ENCODE peak calls at places on chromosomes 1 and 21, in eight cellular contexts. N is activated T-cell treated with anti-CD3 and anti-CD28 coated beads, Interleukin-2, amount 50 U/mL, for 72 hours; F is Ammon's horn; Q is activated CD4-positive, alpha-beta T cell treated with anti-CD3 and anti-CD28 coated beads, Interleukin-2, amount 10 ng/mL, durations not matched to agents 24 days and 14 days; G is LHCN-M2; P is prostate gland; C is retinal pigment epithelial cell; Y is choroid plexus epithelial cell. K is an unnamed sample.

GRCh38 chr1:201125805-201126204 is 1.2 kb downstream of the ASCL5 start:
- DNase-seq in C (no peak), G (no peak), F (peak; percentile 58), Y (no peak), P (no peak), N (no peak), Q (no peak), K (no peak)

GRCh38 chr21:36839123-36839522 is 127.3 kb downstream of the HLCS start:
- DNase-seq in C (no peak), N (no peak), G (peak; percentile 73), F (no peak), Y (peak; percentile 87), Q (no peak), P (no peak), K (peak; percentile 48)

GRCh38 chr1:113872219-113872934 is 865 bp upstream of the PTPN22 start:
- DNase-seq in C (no peak), N (no peak), Q (peak; percentile 80), Y (peak; percentile 23), P (no peak), G (no peak), F (no peak), K (no peak)

GRCh38 chr1:246261641-246262040 is 245.4 kb downstream of the SMYD3 start:
- DNase-seq in F (no peak), N (no peak), C (no peak), Y (peak; percentile 36), G (no peak), Q (no peak), P (no peak), K (no peak)

GRCh38 chr1:53583021-53583902 is 124.1 kb downstream of the DMRTB1 start:
- DNase-seq in C (no peak), Q (no peak), N (no peak), P (no peak), G (no peak), F (no peak), Y (no peak), K (no peak)

GRCh38 chr1:46370214-46370633 is 23.9 kb upstream of the FAAH start:
- DNase-seq in Q (no peak), C (no peak), F (no peak), N (no peak), G (peak; percentile 29), P (no peak), Y (no peak), K (no peak)

GRCh38 chr1:48055854-48056253 is 58.7 kb upstream of the TRABD2B start:
- DNase-seq in P (no peak), F (no peak), Y (no peak), N (no peak), G (no peak), Q (no peak), C (no peak), K (no peak)

GRCh38 chr1:243944429-243945160 is 94.6 kb upstream of the AKT3 start:
- DNase-seq in N (no peak), P (no peak), C (no peak), G (no peak), Q (no peak), F (peak; percentile 33), Y (peak; percentile 73), K (no peak)

GRCh38 chr1:65343286-65343685 is 33.9 kb downstream of the DNAJC6 start:
- DNase-seq in Y (peak; percentile 6), F (no peak), G (peak; percentile 67), C (no peak), P (no peak), N (no peak), Q (no peak), K (peak; percentile 85)

GRCh38 chr1:59026472-59026948 is 242.7 kb upstream of the JUN start:
- DNase-seq in Q (no peak), P (no peak), Y (peak; percentile 37), N (peak; percentile 15), G (peak; percentile 51), C (no peak), F (no peak), K (peak; percentile 93)

GRCh38 chr1:64474639-64475038 is 4.7 kb downstream of the CACHD1 start:
- DNase-seq in Q (no peak), Y (no peak), F (peak; percentile 19), P (peak; percentile 85), G (peak; percentile 10), N (no peak), C (no peak), K (no peak)

GRCh38 chr1:229664133-229664689 is 38.2 kb downstream of the URB2 start:
- DNase-seq in N (peak; percentile 93), Q (peak; percentile 80), P (no peak), G (no peak), Y (peak; percentile 76), F (peak; percentile 66), C (peak; percentile 54), K (peak; percentile 20)

GRCh38 chr1:96309783-96310182 is 411.8 kb upstream of the PTBP2 start:
- DNase-seq in F (no peak), Q (no peak), P (no peak), N (no peak), C (no peak), G (peak; percentile 81), Y (peak; percentile 84), K (peak; percentile 80)

GRCh38 chr1:221759436-221759835 is 17.5 kb upstream of the DUSP10 start:
- DNase-seq in P (no peak), Y (peak; percentile 41), N (no peak), F (no peak), G (no peak), C (no peak), Q (no peak), K (no peak)

GRCh38 chr1:82152356-82153281 is 351.9 kb downstream of the ADGRL2 start:
- DNase-seq in Y (no peak), G (no peak), P (no peak), N (no peak), F (no peak), C (no peak), Q (no peak), K (no peak)

GRCh38 chr1:109773203-109773899 is 9.6 kb upstream of the EPS8L3 start:
- DNase-seq in Y (peak; percentile 95), Q (peak; percentile 91), G (peak; percentile 80), P (peak; percentile 89), F (peak; percentile 94), N (peak; percentile 77), C (peak; percentile 52), K (peak; percentile 83)

GRCh38 chr1:61116421-61116820 is 34.1 kb downstream of the NFIA start:
- DNase-seq in C (no peak), Y (no peak), Q (no peak), F (no peak), P (no peak), G (no peak), N (no peak), K (peak; percentile 48)

GRCh38 chr1:168428063-168428731 is 115.6 kb downstream of the XCL2 start:
- DNase-seq in Y (no peak), Q (no peak), C (no peak), F (peak; percentile 36), N (no peak), P (no peak), G (peak; percentile 13), K (peak; percentile 13)

GRCh38 chr1:7584643-7585042 is 186.5 kb upstream of the VAMP3 start:
- DNase-seq in Q (no peak), F (no peak), Y (no peak), G (no peak), N (no peak), C (no peak), P (no peak), K (no peak)

GRCh38 chr1:13520985-13521384 is 7.2 kb upstream of the LRRC38 start:
- DNase-seq in N (no peak), F (no peak), Y (no peak), Q (no peak), C (no peak), G (no peak), P (no peak), K (no peak)

GRCh38 chr1:92831762-92832536 is at the start of gene RPL5:
- DNase-seq in G (peak; percentile 96), P (peak; percentile 95), N (peak; percentile 98), C (peak; percentile 87), F (peak; percentile 98), Q (peak; percentile 99), Y (peak; percentile 99), K (peak; percentile 94)

GRCh38 chr1:230204852-230205251 is 137.8 kb downstream of the GALNT2 start:
- DNase-seq in N (no peak), F (no peak), Y (no peak), P (peak; percentile 30), C (no peak), G (no peak), Q (no peak), K (no peak)

GRCh38 chr21:16908087-16908486 is 604.8 kb upstream of the CXADR start:
- DNase-seq in C (peak; percentile 81), N (no peak), Q (no peak), Y (no peak), P (peak; percentile 54), F (peak; percentile 62), G (peak; percentile 47), K (peak; percentile 26)

GRCh38 chr1:65799601-65800000 is 6.9 kb downstream of the PDE4B start:
- DNase-seq in Q (no peak), Y (no peak), P (no peak), N (no peak), G (no peak), C (no peak), F (no peak), K (no peak)

GRCh38 chr1:28199328-28200233 is 23.1 kb upstream of the PTAFR start:
- DNase-seq in C (no peak), N (peak; percentile 83), P (no peak), F (no peak), Q (peak; percentile 93), G (no peak), Y (no peak), K (no peak)

GRCh38 chr1:31753623-31754349 is 10.4 kb downstream of the ADGRB2 start:
- DNase-seq in Q (no peak), F (peak; percentile 95), Y (peak; percentile 34), P (no peak), N (no peak), G (peak; percentile 96), C (no peak), K (peak; percentile 46)

GRCh38 chr1:110462964-110463363 is 12.0 kb downstream of the PROK1 start:
- DNase-seq in C (no peak), P (no peak), F (no peak), N (no peak), Y (no peak), Q (no peak), G (no peak), K (no peak)

GRCh38 chr1:210747112-210747511 is 386.8 kb downstream of the KCNH1 start:
- DNase-seq in F (no peak), P (no peak), C (no peak), N (no peak), Q (no peak), G (no peak), Y (no peak), K (no peak)

GRCh38 chr1:22100168-22100567 is 42.7 kb downstream of the WNT4 start:
- DNase-seq in G (no peak), N (no peak), Y (no peak), P (no peak), C (no peak), Q (no peak), F (no peak), K (no peak)

GRCh38 chr1:233905416-233906051 is 1.1 kb downstream of the SLC35F3 start:
- DNase-seq in F (peak; percentile 9), P (no peak), Y (no peak), G (no peak), N (no peak), C (no peak), Q (no peak), K (no peak)

GRCh38 chr1:99520121-99520520 is 125.8 kb upstream of the PALMD start:
- DNase-seq in P (no peak), Y (no peak), C (no peak), F (no peak), Q (no peak), G (no peak), N (no peak), K (no peak)

GRCh38 chr1:64654519-64655341 is 90.1 kb upstream of the RAVER2 start:
- DNase-seq in G (no peak), Q (no peak), F (peak; percentile 10), C (no peak), N (no peak), P (no peak), Y (no peak), K (peak; percentile 50)

GRCh38 chr21:41647806-41648561 is 118.9 kb downstream of the RIPK4 start:
- DNase-seq in G (no peak), Y (no peak), Q (no peak), P (no peak), F (no peak), C (no peak), N (no peak), K (no peak)

GRCh38 chr1:114339379-114339778 is 171.6 kb downstream of the TRIM33 start:
- DNase-seq in P (no peak), G (no peak), C (no peak), F (no peak), Q (no peak), Y (no peak), N (no peak), K (no peak)